ENCODE peak calls at places on chromosome 7, in five cellular contexts. I is effector memory CD8-positive, alpha-beta T cell; G is activated T-cell treated with anti-CD3 and anti-CD28 coated beads, Interleukin-2, amount 50 U/mL, for 4 hours; M is NCI-H146; Z is EH. E is an unnamed sample.

GRCh38 chr7:6650086-6650485 is 13.0 kb downstream of the ZNF316 start:
- DNase-seq in G (no peak), Z (no peak), M (no peak), I (no peak), E (no peak)

GRCh38 chr7:44965937-44966730 is 12.7 kb downstream of the MYO1G start:
- DNase-seq in I (no peak), G (no peak), M (no peak), Z (no peak), E (no peak)

GRCh38 chr7:139731802-139732470 is 45.9 kb downstream of the HIPK2 start:
- DNase-seq in I (no peak), Z (peak; percentile 91), M (peak; percentile 3), G (no peak), E (no peak)

GRCh38 chr7:103142494-103142893 is 6.4 kb downstream of the NAPEPLD start:
- DNase-seq in G (no peak), I (no peak), M (no peak), Z (no peak), E (no peak)

GRCh38 chr7:2055956-2056355 is 176.8 kb downstream of the MAD1L1 start:
- DNase-seq in I (no peak), G (no peak), M (no peak), Z (no peak), E (no peak)

GRCh38 chr7:127107601-127108007 is 145.1 kb downstream of the GRM8 start:
- DNase-seq in M (no peak), G (no peak), Z (peak; percentile 50), I (no peak), E (no peak)

GRCh38 chr7:107180378-107180777 is 11.6 kb downstream of the HBP1 start:
- DNase-seq in M (no peak), Z (peak; percentile 58), I (no peak), G (peak; percentile 84), E (no peak)

GRCh38 chr7:97858221-97858620 is 14.0 kb downstream of the ASNS start:
- DNase-seq in Z (no peak), M (no peak), I (no peak), G (no peak), E (no peak)

GRCh38 chr7:117873933-117874530 is 791 bp upstream of the CTTNBP2 start:
- DNase-seq in G (no peak), Z (no peak), M (no peak), I (no peak), E (no peak)

GRCh38 chr7:141597966-141598365 is 46.8 kb downstream of the AGK start:
- DNase-seq in I (no peak), Z (no peak), M (no peak), G (no peak), E (no peak)

GRCh38 chr7:36459236-36459960 is 69.7 kb downstream of the ANLN start:
- DNase-seq in Z (no peak), M (no peak), G (no peak), I (no peak), E (no peak)

GRCh38 chr7:55575098-55575497 is 2.8 kb upstream of the VOPP1 start:
- DNase-seq in I (no peak), G (no peak), M (no peak), Z (no peak), E (no peak)

GRCh38 chr7:133830081-133830480 is 297.1 kb upstream of the LRGUK start:
- DNase-seq in Z (no peak), I (no peak), G (no peak), M (no peak), E (no peak)

GRCh38 chr7:5238500-5238899 is 44.2 kb upstream of the SLC29A4 start:
- DNase-seq in G (no peak), Z (no peak), M (no peak), I (no peak), E (no peak)

GRCh38 chr7:44460325-44460724 is 30.1 kb downstream of the NUDCD3 start:
- DNase-seq in Z (no peak), M (no peak), G (peak; percentile 25), I (peak; percentile 61), E (no peak)

GRCh38 chr7:24435002-24435401 is 138.2 kb upstream of the PALS2 start:
- DNase-seq in I (no peak), G (no peak), M (peak; percentile 68), Z (no peak), E (no peak)

GRCh38 chr7:18096087-18096486 is 68.4 kb upstream of the PRPS1L1 start:
- DNase-seq in Z (no peak), M (peak; percentile 48), G (no peak), I (no peak), E (no peak)

GRCh38 chr7:95430864-95431263 is 4.0 kb downstream of the PON2 start:
- DNase-seq in M (no peak), G (no peak), Z (peak; percentile 4), I (no peak), E (no peak)

GRCh38 chr7:36153571-36154097 is 580 bp downstream of the EEPD1 start:
- DNase-seq in G (no peak), I (no peak), M (peak; percentile 45), Z (peak; percentile 7), E (no peak)

GRCh38 chr7:20542594-20542993 is 72.9 kb upstream of the ABCB5 start:
- DNase-seq in I (no peak), Z (no peak), G (no peak), M (no peak), E (no peak)

GRCh38 chr7:115477193-115477651 is 553.3 kb downstream of the TFEC start:
- DNase-seq in G (no peak), M (no peak), I (no peak), Z (peak; percentile 36), E (no peak)

GRCh38 chr7:139490130-139490529 is 6.7 kb upstream of the KLRG2 start:
- DNase-seq in I (no peak), M (no peak), G (no peak), Z (no peak), E (no peak)

GRCh38 chr7:893686-894085 is 17.3 kb downstream of the GET4 start:
- DNase-seq in M (no peak), I (no peak), G (no peak), Z (no peak), E (no peak)

GRCh38 chr7:68288099-68288498 is 1291.5 kb downstream of the TYW1 start:
- DNase-seq in I (no peak), M (peak; percentile 34), Z (no peak), G (no peak), E (no peak)

GRCh38 chr7:15780271-15780670 is 93.8 kb upstream of the MEOX2 start:
- DNase-seq in Z (peak; percentile 62), I (no peak), M (no peak), G (no peak), E (no peak)

GRCh38 chr7:130845581-130846085 is 111.6 kb upstream of the KLF14 start:
- DNase-seq in G (no peak), I (no peak), Z (peak; percentile 96), M (no peak), E (no peak)

GRCh38 chr7:118153551-118154177 is 30.3 kb upstream of the LSM8 start:
- DNase-seq in I (peak; percentile 21), Z (peak; percentile 17), G (no peak), M (no peak), E (no peak)